ENCODE peak calls at places on chromosome 21, in four cellular contexts. One of them, this sample, is unnamed.

GRCh38 chr21:25607812-25608737 is 794 bp upstream of the MRPL39 start:
- DNase-seq in HCT116: peak; percentile 71
- DNase-seq in HepG2: peak; percentile 69
- DNase-seq in K562: peak; percentile 79
- DNase-seq in this sample: peak; percentile 68

GRCh38 chr21:17461582-17461981 is 51.3 kb upstream of the CXADR start:
- DNase-seq in HepG2: peak; percentile 74
- DNase-seq in K562: no peak
- DNase-seq in HCT116: no peak
- DNase-seq in this sample: no peak

GRCh38 chr21:31872452-31873274 is at the start of gene HUNK:
- DNase-seq in K562: no peak
- DNase-seq in HepG2: peak; percentile 29
- DNase-seq in HCT116: no peak
- DNase-seq in this sample: no peak

GRCh38 chr21:27772816-27773215 is 805.9 kb upstream of the ADAMTS5 start:
- DNase-seq in HCT116: no peak
- DNase-seq in K562: no peak
- DNase-seq in HepG2: no peak
- DNase-seq in this sample: no peak

GRCh38 chr21:14942801-14943490 is 121.9 kb downstream of the NRIP1 start:
- DNase-seq in K562: no peak
- DNase-seq in HepG2: peak; percentile 91
- DNase-seq in HCT116: no peak
- DNase-seq in this sample: no peak

GRCh38 chr21:44295163-44295601 is 4.7 kb upstream of the PFKL start:
- DNase-seq in HCT116: no peak
- DNase-seq in HepG2: no peak
- DNase-seq in K562: no peak
- DNase-seq in this sample: no peak

GRCh38 chr21:15291621-15292266 is 226.9 kb upstream of the NRIP1 start:
- DNase-seq in K562: no peak
- DNase-seq in HCT116: no peak
- DNase-seq in HepG2: peak; percentile 34
- DNase-seq in this sample: no peak

GRCh38 chr21:25582164-25582563 is 25.1 kb downstream of the MRPL39 start:
- DNase-seq in HCT116: no peak
- DNase-seq in K562: no peak
- DNase-seq in HepG2: no peak
- DNase-seq in this sample: no peak

GRCh38 chr21:27371688-27372331 is 404.9 kb upstream of the ADAMTS5 start:
- DNase-seq in HepG2: no peak
- DNase-seq in HCT116: no peak
- DNase-seq in K562: no peak
- DNase-seq in this sample: no peak

GRCh38 chr21:26850116-26850643 is 5.0 kb upstream of the ADAMTS1 start:
- DNase-seq in K562: no peak
- DNase-seq in HepG2: peak; percentile 36
- DNase-seq in HCT116: peak; percentile 2
- DNase-seq in this sample: no peak

GRCh38 chr21:20661221-20661620 is 337.0 kb upstream of the NCAM2 start:
- DNase-seq in HepG2: no peak
- DNase-seq in K562: no peak
- DNase-seq in HCT116: no peak
- DNase-seq in this sample: no peak

GRCh38 chr21:22342855-22343254 is 1344.6 kb downstream of the NCAM2 start:
- DNase-seq in K562: no peak
- DNase-seq in HCT116: no peak
- DNase-seq in HepG2: no peak
- DNase-seq in this sample: no peak

GRCh38 chr21:14862794-14863720 is 201.7 kb downstream of the NRIP1 start:
- DNase-seq in HCT116: no peak
- DNase-seq in K562: peak; percentile 17
- DNase-seq in HepG2: peak; percentile 13
- DNase-seq in this sample: no peak

GRCh38 chr21:26826801-26827200 is 18.4 kb downstream of the ADAMTS1 start:
- DNase-seq in HCT116: no peak
- DNase-seq in K562: no peak
- DNase-seq in HepG2: no peak
- DNase-seq in this sample: no peak

GRCh38 chr21:44011123-44011773 is 861 bp upstream of the TRAPPC10 start:
- DNase-seq in HCT116: no peak
- DNase-seq in HepG2: no peak
- DNase-seq in K562: no peak
- DNase-seq in this sample: no peak

GRCh38 chr21:27057997-27058396 is 91.1 kb upstream of the ADAMTS5 start:
- DNase-seq in K562: no peak
- DNase-seq in HCT116: no peak
- DNase-seq in HepG2: no peak
- DNase-seq in this sample: no peak

GRCh38 chr21:8992731-8993174 is 1528.6 kb upstream of the TPTE start:
- DNase-seq in HepG2: peak; percentile 95
- DNase-seq in K562: peak; percentile 44
- DNase-seq in HCT116: no peak
- DNase-seq in this sample: peak; percentile 70

GRCh38 chr21:18529253-18529652 is 125.7 kb upstream of the TMPRSS15 start:
- DNase-seq in HCT116: no peak
- DNase-seq in K562: no peak
- DNase-seq in HepG2: no peak
- DNase-seq in this sample: peak; percentile 8
- TF ChIP-seq REST in HCT116: no peak
- TF ChIP-seq REST in K562: no peak
- TF ChIP-seq REST in HepG2: no peak
- TF ChIP-seq REST in this sample: no peak

GRCh38 chr21:39630191-39630591 is 17.5 kb downstream of the B3GALT5 start:
- DNase-seq in HepG2: no peak
- DNase-seq in K562: no peak
- DNase-seq in HCT116: peak; percentile 68
- DNase-seq in this sample: no peak
- TF ChIP-seq TCF7L2 in HepG2: no peak
- TF ChIP-seq TCF7L2 in K562: no peak
- TF ChIP-seq TCF7L2 in HCT116: no peak
- TF ChIP-seq TCF7L2 in this sample: no peak

GRCh38 chr21:37263827-37264226 is 3.3 kb downstream of the VPS26C start:
- DNase-seq in HepG2: no peak
- DNase-seq in K562: no peak
- DNase-seq in HCT116: no peak
- DNase-seq in this sample: no peak
- H3K27ac ChIP-seq in HepG2: no peak overlapping the region
- H3K27ac ChIP-seq in K562: peak overlapping the region; percentile 23
- H3K27ac ChIP-seq in HCT116: no peak overlapping the region
- H3K27ac ChIP-seq in this sample: no peak overlapping the region

GRCh38 chr21:42781150-42781980 is 98.0 kb downstream of the WDR4 start:
- DNase-seq in K562: no peak
- DNase-seq in HCT116: no peak
- DNase-seq in HepG2: peak; percentile 32
- DNase-seq in this sample: no peak
- TF ChIP-seq REST in K562: no peak
- TF ChIP-seq REST in HCT116: no peak
- TF ChIP-seq REST in HepG2: no peak
- TF ChIP-seq REST in this sample: no peak

DNA sequence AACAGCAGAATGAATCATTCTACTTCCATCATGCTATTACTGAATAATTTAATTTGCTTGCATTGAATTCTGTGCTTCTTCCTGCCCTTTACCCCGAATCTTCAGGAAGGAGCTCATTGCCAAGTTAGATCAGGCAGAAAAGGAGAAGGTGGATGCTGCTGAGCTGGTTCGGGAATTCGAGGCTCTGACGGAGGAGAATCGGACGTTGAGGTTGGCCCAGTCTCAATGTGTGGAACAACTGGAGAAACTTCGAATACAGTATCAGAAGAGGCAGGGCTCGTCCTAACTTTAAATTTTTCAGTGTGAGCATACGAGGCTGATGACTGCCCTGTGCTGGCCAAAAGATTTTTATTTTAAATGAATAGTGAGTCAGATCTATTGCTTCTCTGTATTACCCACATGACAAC is 44.2 kb downstream of the MAP3K7CL start:
- DNase-seq in K562: no peak
- DNase-seq in HCT116: no peak
- DNase-seq in HepG2: no peak
- DNase-seq in this sample: no peak
- TF ChIP-seq TCF7L2 in K562: no peak
- TF ChIP-seq TCF7L2 in HCT116: no peak
- TF ChIP-seq TCF7L2 in HepG2: no peak
- TF ChIP-seq TCF7L2 in this sample: no peak

DNA sequence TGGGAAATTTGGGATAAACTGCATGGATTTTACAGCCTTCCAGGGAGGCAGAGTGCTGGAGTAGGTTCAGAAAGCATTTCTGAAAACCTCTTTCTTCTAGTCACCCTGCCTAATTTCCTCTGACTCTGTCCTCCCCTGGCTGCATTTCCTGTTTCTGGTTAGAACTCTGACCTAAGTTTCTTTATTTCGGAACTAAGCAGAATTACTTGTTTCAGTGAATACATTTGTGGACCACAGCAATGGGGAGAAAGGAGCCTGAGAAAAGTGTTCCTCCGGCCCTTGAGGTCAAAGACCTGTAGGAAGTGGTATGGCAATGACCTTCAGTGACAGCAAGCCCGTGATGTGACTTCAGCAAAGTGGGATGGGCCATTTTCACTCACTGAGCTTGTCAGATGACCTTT is 173.4 kb upstream of the RUNX1 start:
- DNase-seq in HepG2: no peak
- DNase-seq in HCT116: no peak
- DNase-seq in K562: no peak
- DNase-seq in this sample: no peak
- H3K27ac ChIP-seq in HepG2: no peak overlapping the region
- H3K27ac ChIP-seq in HCT116: no peak overlapping the region
- H3K27ac ChIP-seq in K562: no peak overlapping the region
- H3K27ac ChIP-seq in this sample: no peak overlapping the region

DNA sequence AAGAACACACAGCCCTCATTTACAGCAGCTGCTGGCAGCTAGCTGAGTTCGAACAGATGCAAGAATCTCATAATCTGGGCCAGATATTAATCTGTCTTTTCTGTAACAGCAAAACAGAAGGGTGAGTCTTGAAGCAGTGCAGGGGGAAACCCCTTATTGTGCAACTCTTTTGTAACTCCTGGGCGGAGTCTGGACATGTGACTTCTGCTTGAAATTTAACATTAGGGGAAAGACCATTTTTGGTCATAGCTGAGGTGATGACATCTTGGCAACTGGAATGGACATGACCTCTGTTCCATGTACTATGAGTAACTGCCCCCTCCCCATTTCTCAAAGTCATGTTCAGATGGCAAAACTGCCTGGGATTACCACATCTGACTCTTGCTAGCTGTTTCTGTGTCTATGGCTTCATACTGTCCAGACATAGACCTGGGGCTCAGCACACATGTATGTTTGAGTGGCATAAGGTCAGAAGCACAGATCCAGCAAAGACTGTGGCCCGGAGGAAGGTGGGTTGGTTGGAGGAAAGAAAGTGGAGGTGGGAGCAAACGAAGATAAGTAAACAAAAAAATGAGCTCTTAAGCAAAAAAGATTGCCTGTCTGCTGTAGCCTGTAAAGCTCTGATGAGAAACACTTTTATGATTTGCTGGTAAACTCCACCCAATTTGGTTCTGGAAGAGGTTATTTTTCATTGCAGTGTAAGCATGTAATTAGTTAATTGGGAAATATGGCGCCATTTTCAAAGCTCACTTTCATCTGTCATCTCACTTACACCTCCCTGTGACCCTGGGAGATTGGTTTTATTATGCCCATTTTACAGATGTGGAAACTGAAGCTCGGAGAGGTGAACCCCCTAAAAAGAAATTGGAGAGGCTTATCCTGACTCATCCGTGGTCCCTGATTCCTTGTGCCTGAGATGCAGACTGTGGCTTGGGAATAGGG is 26.1 kb downstream of the ETS2 start:
- DNase-seq in HepG2: peak; percentile 91
- DNase-seq in HCT116: peak; percentile 35
- DNase-seq in K562: no peak
- DNase-seq in this sample: no peak
- TF ChIP-seq REST in HepG2: no peak
- TF ChIP-seq REST in HCT116: no peak
- TF ChIP-seq REST in K562: no peak
- TF ChIP-seq REST in this sample: no peak

GRCh38 chr21:46022551-46023107 is 41.1 kb downstream of the COL6A1 start:
- DNase-seq in K562: peak; percentile 95
- DNase-seq in HCT116: no peak
- DNase-seq in HepG2: peak; percentile 6
- DNase-seq in this sample: no peak
- TF ChIP-seq TCF7L2 in K562: no peak
- TF ChIP-seq TCF7L2 in HCT116: no peak
- TF ChIP-seq TCF7L2 in HepG2: no peak
- TF ChIP-seq TCF7L2 in this sample: no peak

GRCh38 chr21:41317458-41317857 is 857 bp downstream of the FAM3B start:
- DNase-seq in HCT116: no peak
- DNase-seq in HepG2: no peak
- DNase-seq in K562: no peak
- DNase-seq in this sample: no peak

GRCh38 chr21:41316200-41316599 is 401 bp upstream of the FAM3B start:
- DNase-seq in HepG2: no peak
- DNase-seq in HCT116: no peak
- DNase-seq in K562: no peak
- DNase-seq in this sample: no peak

GRCh38 chr21:41319273-41319672 is 2.7 kb downstream of the FAM3B start:
- DNase-seq in HepG2: no peak
- DNase-seq in K562: no peak
- DNase-seq in HCT116: no peak
- DNase-seq in this sample: no peak

GRCh38 chr21:41316641-41317392 is at the start of gene FAM3B:
- DNase-seq in K562: no peak
- DNase-seq in HepG2: no peak
- DNase-seq in HCT116: no peak
- DNase-seq in this sample: no peak

DNA sequence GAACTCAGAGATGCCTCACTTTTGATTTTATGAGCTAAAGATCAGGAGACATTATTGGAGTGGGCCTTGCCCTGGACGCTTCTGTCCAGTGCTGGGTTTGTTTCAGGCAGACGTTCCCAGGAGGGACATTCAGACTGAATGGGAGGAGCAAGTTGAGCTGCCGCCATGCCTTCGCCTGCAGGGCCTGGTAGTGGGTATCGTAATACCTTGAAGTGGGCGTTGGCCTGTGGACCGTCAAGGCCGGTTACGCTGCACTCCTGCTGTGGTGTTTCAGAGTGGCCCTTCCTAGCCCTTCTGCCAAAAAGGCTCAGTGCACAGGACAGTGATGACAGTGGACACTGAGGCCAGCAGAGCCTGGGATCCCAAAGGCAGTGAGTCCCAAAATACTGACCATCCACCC is 1.6 kb downstream of the FAM3B start:
- DNase-seq in HepG2: no peak
- DNase-seq in K562: no peak
- DNase-seq in HCT116: no peak
- DNase-seq in this sample: no peak
- H3K27ac ChIP-seq in HepG2: no peak overlapping the region
- H3K27ac ChIP-seq in K562: no peak overlapping the region
- H3K27ac ChIP-seq in HCT116: no peak overlapping the region
- H3K27ac ChIP-seq in this sample: no peak overlapping the region

GRCh38 chr21:33325222-33326067 is 675 bp downstream of the IFNAR1 start:
- DNase-seq in K562: no peak
- DNase-seq in HCT116: no peak
- DNase-seq in HepG2: peak; percentile 35
- DNase-seq in this sample: no peak
- TF ChIP-seq REST in K562: no peak
- TF ChIP-seq REST in HCT116: no peak
- TF ChIP-seq REST in HepG2: no peak
- TF ChIP-seq REST in this sample: no peak